ENCODE peak calls at places on chromosome 18, in nine cellular contexts. E is left lobe of liver; V is T-helper 17 cell; S is stimulated activated CD8-positive, alpha-beta memory T cell treated with anti-CD3 and anti-CD28 coated beads, Interleukin-15, amount 100 ng/mL, for 1 hour; N is cerebellum; P is B cell; I is omental fat pad; L is NB4; R is hypothalamus. Z is an unnamed sample.
A peak's percentile ranks its signal among the peaks of the same experiment; 100 is the strongest.

GRCh38 chr18:53567935-53568574 is 656.4 kb downstream of the MBD2 start:
- DNase-seq in E (no peak), V (no peak), S (no peak), N (peak; percentile 2), P (peak; percentile 19), I (no peak), L (peak; percentile 38), R (no peak), Z (peak; percentile 1)

GRCh38 chr18:35642802-35643201 is 61.3 kb downstream of the GALNT1 start:
- DNase-seq in E (no peak), V (no peak), S (no peak), N (no peak), P (no peak), I (no peak), L (no peak), R (no peak), Z (no peak)

GRCh38 chr18:35410561-35410960 is 33.4 kb upstream of the ZNF396 start:
- DNase-seq in E (no peak), V (no peak), S (no peak), N (no peak), P (peak; percentile 63), I (no peak), L (no peak), R (no peak), Z (no peak)

GRCh38 chr18:24964213-24964612 is 387.8 kb downstream of the ZNF521 start:
- DNase-seq in E (no peak), V (no peak), S (no peak), N (no peak), P (peak; percentile 81), I (no peak), L (peak; percentile 37), R (no peak), Z (no peak)

GRCh38 chr18:79589601-79590091 is 90.0 kb upstream of the CTDP1 start:
- DNase-seq in E (no peak), V (no peak), S (no peak), N (no peak), P (no peak), I (no peak), L (peak; percentile 63), R (no peak), Z (no peak)

GRCh38 chr18:79590191-79591039 is 89.2 kb upstream of the CTDP1 start:
- DNase-seq in E (no peak), V (no peak), S (no peak), N (no peak), P (no peak), I (no peak), L (no peak), R (no peak), Z (peak; percentile 24)

GRCh38 chr18:77866309-77866708 is 616.7 kb downstream of the GALR1 start:
- DNase-seq in E (no peak), V (no peak), S (no peak), N (no peak), P (no peak), I (no peak), L (peak; percentile 12), R (no peak), Z (no peak)

GRCh38 chr18:67600781-67601180 is 84.3 kb upstream of the DSEL start:
- DNase-seq in E (no peak), V (no peak), S (no peak), N (no peak), P (no peak), I (no peak), L (no peak), R (no peak), Z (no peak)

GRCh38 chr18:42706618-42707017 is 408.9 kb downstream of the RIT2 start:
- DNase-seq in E (no peak), V (no peak), S (no peak), N (no peak), P (no peak), I (no peak), L (peak; percentile 67), R (no peak), Z (no peak)

GRCh38 chr18:3579701-3580100 is 129.7 kb downstream of the TGIF1 start:
- DNase-seq in E (no peak), V (no peak), S (no peak), N (no peak), P (no peak), I (no peak), L (no peak), R (no peak), Z (no peak)

GRCh38 chr18:63363951-63364350 is 3.1 kb downstream of the KDSR start:
- DNase-seq in E (no peak), V (peak; percentile 31), S (no peak), N (no peak), P (no peak), I (no peak), L (peak; percentile 12), R (no peak), Z (no peak)

GRCh38 chr18:51621103-51621969 is 423.9 kb upstream of the MEX3C start:
- DNase-seq in E (no peak), V (no peak), S (no peak), N (peak; percentile 60), P (peak; percentile 17), I (peak; percentile 38), L (peak; percentile 62), R (peak; percentile 42), Z (peak; percentile 79)

GRCh38 chr18:9211955-9212354 is 75.4 kb downstream of the ANKRD12 start:
- DNase-seq in E (no peak), V (no peak), S (no peak), N (no peak), P (no peak), I (no peak), L (no peak), R (no peak), Z (no peak)

GRCh38 chr18:14945984-14946383 is 198.0 kb downstream of the ANKRD30B start:
- DNase-seq in E (no peak), V (no peak), S (no peak), N (no peak), P (no peak), I (no peak), L (no peak), R (no peak), Z (no peak)

GRCh38 chr18:74396252-74397204 is 60.6 kb downstream of the DIPK1C start:
- DNase-seq in E (no peak), V (no peak), S (no peak), N (no peak), P (no peak), I (no peak), L (peak; percentile 7), R (no peak), Z (no peak)

GRCh38 chr18:21599585-21600525 is 649 bp downstream of the ESCO1 start:
- DNase-seq in E (peak; percentile 85), V (peak; percentile 45), S (no peak), N (peak; percentile 53), P (peak; percentile 78), I (no peak), L (peak; percentile 59), R (no peak), Z (peak; percentile 45)

GRCh38 chr18:36158261-36158867 is 28.7 kb downstream of the ELP2 start:
- DNase-seq in E (no peak), V (no peak), S (no peak), N (no peak), P (peak; percentile 14), I (no peak), L (no peak), R (no peak), Z (no peak)

GRCh38 chr18:43681661-43682060 is 404.4 kb upstream of the SYT4 start:
- DNase-seq in E (no peak), V (no peak), S (no peak), N (no peak), P (no peak), I (no peak), L (no peak), R (no peak), Z (no peak)

GRCh38 chr18:23437357-23438045 is 15.6 kb upstream of the RIOK3 start:
- DNase-seq in E (peak; percentile 85), V (peak; percentile 61), S (peak; percentile 60), N (peak; percentile 85), P (peak; percentile 82), I (peak; percentile 71), L (peak; percentile 76), R (peak; percentile 65), Z (peak; percentile 73)

GRCh38 chr18:12059334-12060181 is 34.1 kb upstream of the ANKRD62 start:
- DNase-seq in E (no peak), V (no peak), S (no peak), N (no peak), P (no peak), I (no peak), L (no peak), R (no peak), Z (no peak)

GRCh38 chr18:9173770-9174233 is 37.2 kb downstream of the ANKRD12 start:
- DNase-seq in E (no peak), V (no peak), S (no peak), N (no peak), P (no peak), I (no peak), L (peak; percentile 55), R (no peak), Z (no peak)

GRCh38 chr18:40380657-40381441 is 1574.2 kb upstream of the PIK3C3 start:
- DNase-seq in E (no peak), V (no peak), S (no peak), N (no peak), P (no peak), I (no peak), L (no peak), R (no peak), Z (no peak)

GRCh38 chr18:4134691-4135090 is 320.4 kb downstream of the DLGAP1 start:
- DNase-seq in E (no peak), V (no peak), S (no peak), N (no peak), P (no peak), I (no peak), L (no peak), R (no peak), Z (no peak)

GRCh38 chr18:369224-370010 is 101.6 kb upstream of the THOC1 start:
- DNase-seq in E (no peak), V (no peak), S (no peak), N (no peak), P (peak; percentile 8), I (no peak), L (no peak), R (no peak), Z (no peak)

GRCh38 chr18:60053747-60054304 is 154.0 kb downstream of the PMAIP1 start:
- DNase-seq in E (no peak), V (no peak), S (no peak), N (no peak), P (no peak), I (no peak), L (peak; percentile 59), R (no peak), Z (no peak)

GRCh38 chr18:70907673-70908072 is 618.8 kb downstream of the SOCS6 start:
- DNase-seq in E (no peak), V (no peak), S (no peak), N (peak; percentile 53), P (no peak), I (no peak), L (no peak), R (no peak), Z (peak; percentile 4)

Z was measured in hippocampal formation.